ENCODE peak calls at places on chromosomes 12 and 14, in five cellular contexts. One of them, this sample, is unnamed. For H3K4me1, the result is how much of the 10 kb centered on the place peaks cover.

GRCh38 chr14:105389976-105390848 is 8.1 kb upstream of the TEX22 start:
- DNase-seq in body of pancreas: no peak
- DNase-seq in CD8-positive, alpha-beta memory T cell: no peak
- DNase-seq in pancreas: no peak
- DNase-seq in adrenal gland: no peak
- DNase-seq in this sample: no peak

GRCh38 chr14:66495214-66496098 is 9.3 kb downstream of the CCDC196 start:
- DNase-seq in CD8-positive, alpha-beta memory T cell: no peak
- DNase-seq in adrenal gland: peak
- DNase-seq in pancreas: peak
- DNase-seq in body of pancreas: peak
- DNase-seq in this sample: peak

GRCh38 chr14:34254596-34254995 is 207.4 kb downstream of the SPTSSA start:
- DNase-seq in body of pancreas: no peak
- DNase-seq in CD8-positive, alpha-beta memory T cell: no peak
- DNase-seq in adrenal gland: no peak
- DNase-seq in pancreas: no peak
- DNase-seq in this sample: no peak

GRCh38 chr12:70121562-70121961 is 121.7 kb upstream of the CNOT2 start:
- DNase-seq in adrenal gland: no peak
- DNase-seq in CD8-positive, alpha-beta memory T cell: no peak
- DNase-seq in body of pancreas: no peak
- DNase-seq in pancreas: no peak
- DNase-seq in this sample: no peak

GRCh38 chr12:68839183-68840147 is 31.5 kb downstream of the MDM2 start:
- DNase-seq in CD8-positive, alpha-beta memory T cell: no peak
- DNase-seq in pancreas: no peak
- DNase-seq in adrenal gland: no peak
- DNase-seq in body of pancreas: no peak
- DNase-seq in this sample: no peak

GRCh38 chr12:116418551-116418950 is 140.6 kb upstream of the MAP1LC3B2 start:
- DNase-seq in CD8-positive, alpha-beta memory T cell: no peak
- DNase-seq in adrenal gland: no peak
- DNase-seq in pancreas: no peak
- DNase-seq in body of pancreas: no peak
- DNase-seq in this sample: no peak

GRCh38 chr14:24037658-24038037 is 14.2 kb upstream of the CARMIL3 start:
- DNase-seq in adrenal gland: peak
- DNase-seq in CD8-positive, alpha-beta memory T cell: no peak
- DNase-seq in pancreas: no peak
- DNase-seq in body of pancreas: peak
- DNase-seq in this sample: peak

GRCh38 chr14:59310644-59311043 is 122.2 kb downstream of the DAAM1 start:
- DNase-seq in adrenal gland: no peak
- DNase-seq in body of pancreas: no peak
- DNase-seq in pancreas: no peak
- DNase-seq in CD8-positive, alpha-beta memory T cell: no peak
- DNase-seq in this sample: no peak

GRCh38 chr14:50924848-50925247 is 19.4 kb downstream of the PYGL start:
- DNase-seq in body of pancreas: no peak
- DNase-seq in CD8-positive, alpha-beta memory T cell: no peak
- DNase-seq in adrenal gland: no peak
- DNase-seq in pancreas: no peak
- DNase-seq in this sample: no peak

GRCh38 chr12:43742106-43742505 is 16.5 kb downstream of the PUS7L start:
- DNase-seq in pancreas: no peak
- DNase-seq in CD8-positive, alpha-beta memory T cell: no peak
- DNase-seq in body of pancreas: no peak
- DNase-seq in adrenal gland: no peak
- DNase-seq in this sample: no peak

GRCh38 chr14:75515631-75515999 is 6.7 kb upstream of the BATF start:
- DNase-seq in body of pancreas: no peak
- DNase-seq in CD8-positive, alpha-beta memory T cell: no peak
- DNase-seq in pancreas: no peak
- DNase-seq in adrenal gland: no peak
- DNase-seq in this sample: no peak

GRCh38 chr12:121543786-121544185 is 37.0 kb downstream of the KDM2B start:
- DNase-seq in adrenal gland: no peak
- DNase-seq in body of pancreas: no peak
- DNase-seq in pancreas: no peak
- DNase-seq in CD8-positive, alpha-beta memory T cell: no peak
- DNase-seq in this sample: no peak

GRCh38 chr12:14366211-14366762 is 805 bp downstream of the ATF7IP start:
- DNase-seq in pancreas: no peak
- DNase-seq in CD8-positive, alpha-beta memory T cell: no peak
- DNase-seq in adrenal gland: no peak
- DNase-seq in body of pancreas: no peak
- DNase-seq in this sample: no peak

GRCh38 chr12:11667159-11667558 is 17.7 kb downstream of the ETV6 start:
- DNase-seq in adrenal gland: no peak
- DNase-seq in CD8-positive, alpha-beta memory T cell: no peak
- DNase-seq in body of pancreas: no peak
- DNase-seq in pancreas: no peak
- DNase-seq in this sample: no peak

GRCh38 chr12:11668611-11669010 is 19.1 kb downstream of the ETV6 start:
- DNase-seq in CD8-positive, alpha-beta memory T cell: no peak
- DNase-seq in body of pancreas: no peak
- DNase-seq in pancreas: no peak
- DNase-seq in adrenal gland: no peak
- DNase-seq in this sample: no peak

GRCh38 chr12:11672361-11672760 is 22.9 kb downstream of the ETV6 start:
- DNase-seq in CD8-positive, alpha-beta memory T cell: no peak
- DNase-seq in body of pancreas: no peak
- DNase-seq in pancreas: no peak
- DNase-seq in adrenal gland: no peak
- DNase-seq in this sample: no peak

GRCh38 chr12:11666651-11667050 is 17.2 kb downstream of the ETV6 start:
- DNase-seq in CD8-positive, alpha-beta memory T cell: no peak
- DNase-seq in body of pancreas: no peak
- DNase-seq in pancreas: no peak
- DNase-seq in adrenal gland: no peak
- DNase-seq in this sample: no peak

DNA sequence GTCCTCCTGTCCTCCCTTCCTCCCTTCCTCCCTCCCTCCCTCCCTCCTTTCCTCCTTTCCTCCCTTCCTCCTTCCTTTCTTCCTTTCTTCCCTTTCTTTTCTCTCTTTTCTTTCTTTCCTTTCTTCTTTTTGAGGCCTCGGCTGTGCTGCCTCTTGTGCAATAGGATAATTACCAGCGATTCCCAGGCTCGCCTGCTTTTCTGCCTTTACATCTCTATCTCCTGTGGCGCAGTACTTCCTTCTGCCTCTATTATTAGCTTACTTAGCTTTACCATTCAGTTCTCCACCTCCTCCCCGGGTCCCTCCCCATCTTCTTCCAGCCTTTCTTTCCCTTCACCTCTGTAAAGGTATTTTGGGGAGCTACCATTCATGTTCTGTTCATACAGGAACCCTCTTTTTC is 19.9 kb downstream of the ETV6 start:
- DNase-seq in CD8-positive, alpha-beta memory T cell: no peak
- DNase-seq in body of pancreas: no peak
- DNase-seq in pancreas: no peak
- DNase-seq in adrenal gland: no peak
- DNase-seq in this sample: no peak
- H3K4me1 ChIP-seq in CD8-positive, alpha-beta memory T cell: under half
- H3K4me1 ChIP-seq in body of pancreas: under half
- H3K4me1 ChIP-seq in pancreas: under half
- H3K4me1 ChIP-seq in adrenal gland: under half
- H3K4me1 ChIP-seq in this sample: under half

GRCh38 chr14:103732868-103733626 is 17.4 kb downstream of the ZFYVE21 start:
- DNase-seq in CD8-positive, alpha-beta memory T cell: no peak
- DNase-seq in pancreas: no peak
- DNase-seq in body of pancreas: no peak
- DNase-seq in adrenal gland: no peak
- DNase-seq in this sample: no peak
- H3K4me1 ChIP-seq in CD8-positive, alpha-beta memory T cell: under half
- H3K4me1 ChIP-seq in pancreas: under half
- H3K4me1 ChIP-seq in body of pancreas: under half
- H3K4me1 ChIP-seq in adrenal gland: under half
- H3K4me1 ChIP-seq in this sample: under half

GRCh38 chr12:32454075-32454474 is 54.7 kb downstream of the FGD4 start:
- DNase-seq in body of pancreas: no peak
- DNase-seq in pancreas: no peak
- DNase-seq in CD8-positive, alpha-beta memory T cell: no peak
- DNase-seq in adrenal gland: no peak
- DNase-seq in this sample: no peak
- H3K4me1 ChIP-seq in body of pancreas: under half
- H3K4me1 ChIP-seq in pancreas: under half
- H3K4me1 ChIP-seq in CD8-positive, alpha-beta memory T cell: under half
- H3K4me1 ChIP-seq in adrenal gland: under half
- H3K4me1 ChIP-seq in this sample: under half

DNA sequence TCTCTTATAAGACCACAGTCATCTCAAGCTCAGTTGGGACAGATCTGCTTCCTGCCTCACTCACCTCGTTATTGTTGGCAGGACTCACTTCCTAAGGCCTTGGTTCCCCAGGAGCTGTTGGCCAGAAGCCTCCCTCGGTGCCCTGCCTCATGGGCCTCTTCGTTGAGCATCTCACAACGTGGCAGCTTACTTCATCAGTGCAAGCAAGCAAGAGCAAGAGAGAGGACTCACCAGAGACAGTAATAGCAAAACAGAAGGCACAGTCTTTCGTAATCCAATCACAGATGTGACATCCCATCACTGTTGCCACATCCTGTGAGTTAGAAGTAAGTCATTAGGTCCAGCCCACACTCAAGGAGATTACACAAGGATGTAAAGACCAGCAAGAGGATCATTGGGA is 5.1 kb upstream of the NUMB start:
- DNase-seq in adrenal gland: peak
- DNase-seq in body of pancreas: peak
- DNase-seq in CD8-positive, alpha-beta memory T cell: no peak
- DNase-seq in pancreas: peak
- DNase-seq in this sample: no peak
- H3K4me1 ChIP-seq in adrenal gland: half or more
- H3K4me1 ChIP-seq in body of pancreas: under half
- H3K4me1 ChIP-seq in CD8-positive, alpha-beta memory T cell: under half
- H3K4me1 ChIP-seq in pancreas: under half
- H3K4me1 ChIP-seq in this sample: under half

DNA sequence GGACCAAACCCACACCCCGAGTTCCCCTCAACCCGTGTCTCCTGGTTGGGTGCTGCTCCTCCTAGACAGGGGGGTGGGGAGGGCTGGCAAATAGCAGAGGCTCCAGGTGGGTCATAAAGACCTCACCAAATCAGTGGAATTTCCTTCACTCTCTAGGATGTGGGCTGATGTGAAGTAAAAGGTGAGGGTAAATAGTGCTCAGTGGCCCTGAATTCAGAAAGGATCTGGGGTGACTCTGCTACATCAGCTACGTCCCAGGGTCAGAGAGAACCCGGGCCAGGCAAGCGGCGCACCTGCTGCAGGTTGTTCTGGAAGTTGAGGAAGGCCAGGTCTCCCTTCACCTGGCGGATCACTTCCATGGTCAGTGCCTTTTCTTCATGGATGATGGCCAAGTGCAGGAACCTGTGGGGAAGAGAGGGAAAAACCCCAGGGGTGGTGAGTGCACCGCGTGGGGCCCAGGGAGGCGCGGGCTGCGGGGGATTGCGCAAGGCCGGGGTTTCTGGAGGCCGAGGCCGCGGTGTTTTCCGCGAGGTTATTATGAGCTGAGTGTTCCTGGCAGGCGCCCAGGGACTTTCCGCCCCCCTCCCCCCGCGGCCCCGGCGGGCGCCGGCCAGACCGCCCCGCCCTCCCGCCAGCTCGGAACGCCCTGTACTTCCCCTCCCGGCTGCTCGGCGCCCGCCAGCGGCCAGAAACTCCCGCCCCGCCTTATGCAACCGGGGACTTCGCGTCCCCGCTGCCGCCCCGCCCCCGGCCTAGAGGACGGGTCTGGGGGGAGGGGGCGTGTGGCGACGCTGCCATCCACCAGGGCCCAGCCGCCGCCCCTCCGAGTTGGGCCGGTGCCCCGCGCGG is 928 bp downstream of the NFKBIA start:
- DNase-seq in pancreas: peak
- DNase-seq in body of pancreas: peak
- DNase-seq in adrenal gland: peak
- DNase-seq in CD8-positive, alpha-beta memory T cell: peak
- DNase-seq in this sample: peak
- H3K4me1 ChIP-seq in pancreas: under half
- H3K4me1 ChIP-seq in body of pancreas: under half
- H3K4me1 ChIP-seq in adrenal gland: half or more
- H3K4me1 ChIP-seq in CD8-positive, alpha-beta memory T cell: half or more
- H3K4me1 ChIP-seq in this sample: under half

DNA sequence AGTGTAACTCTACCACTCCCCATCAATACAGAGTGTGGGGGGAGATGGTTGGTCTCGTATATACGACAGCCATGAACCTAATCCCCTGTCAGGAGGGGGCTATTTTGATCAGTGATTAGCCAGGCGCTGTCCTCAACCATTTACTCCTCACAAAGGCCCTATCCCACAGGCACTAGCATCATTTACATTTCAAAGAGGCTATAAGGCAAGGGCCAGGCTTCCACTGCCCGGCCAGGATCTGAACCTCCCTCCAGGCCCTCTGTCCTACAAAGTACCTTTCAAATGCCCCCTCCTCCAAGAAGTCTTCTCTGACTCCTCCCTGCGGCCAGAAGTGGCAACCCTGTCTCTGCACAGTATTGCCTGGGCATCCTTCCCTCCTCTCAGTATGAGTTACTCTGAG is 74.7 kb downstream of the ITPK1 start:
- DNase-seq in CD8-positive, alpha-beta memory T cell: no peak
- DNase-seq in adrenal gland: no peak
- DNase-seq in pancreas: no peak
- DNase-seq in body of pancreas: no peak
- DNase-seq in this sample: no peak
- H3K4me1 ChIP-seq in CD8-positive, alpha-beta memory T cell: under half
- H3K4me1 ChIP-seq in adrenal gland: half or more
- H3K4me1 ChIP-seq in pancreas: under half
- H3K4me1 ChIP-seq in body of pancreas: half or more
- H3K4me1 ChIP-seq in this sample: under half

GRCh38 chr12:18751866-18752265 is 13.9 kb downstream of the CAPZA3 start:
- DNase-seq in adrenal gland: no peak
- DNase-seq in body of pancreas: no peak
- DNase-seq in pancreas: no peak
- DNase-seq in CD8-positive, alpha-beta memory T cell: no peak
- DNase-seq in this sample: no peak

GRCh38 chr12:18752280-18752920 is 14.5 kb downstream of the CAPZA3 start:
- DNase-seq in CD8-positive, alpha-beta memory T cell: no peak
- DNase-seq in body of pancreas: no peak
- DNase-seq in adrenal gland: peak
- DNase-seq in pancreas: peak
- DNase-seq in this sample: peak

GRCh38 chr12:18747960-18748359 is 10.0 kb downstream of the CAPZA3 start:
- DNase-seq in body of pancreas: no peak
- DNase-seq in pancreas: no peak
- DNase-seq in CD8-positive, alpha-beta memory T cell: no peak
- DNase-seq in adrenal gland: peak
- DNase-seq in this sample: no peak

GRCh38 chr12:18750087-18750486 is 12.2 kb downstream of the CAPZA3 start:
- DNase-seq in body of pancreas: no peak
- DNase-seq in CD8-positive, alpha-beta memory T cell: no peak
- DNase-seq in pancreas: no peak
- DNase-seq in adrenal gland: peak
- DNase-seq in this sample: no peak

GRCh38 chr12:18749381-18749957 is 11.6 kb downstream of the CAPZA3 start:
- DNase-seq in pancreas: no peak
- DNase-seq in CD8-positive, alpha-beta memory T cell: no peak
- DNase-seq in body of pancreas: no peak
- DNase-seq in adrenal gland: no peak
- DNase-seq in this sample: no peak
- H3K4me1 ChIP-seq in pancreas: under half
- H3K4me1 ChIP-seq in CD8-positive, alpha-beta memory T cell: under half
- H3K4me1 ChIP-seq in body of pancreas: under half
- H3K4me1 ChIP-seq in adrenal gland: under half
- H3K4me1 ChIP-seq in this sample: under half

GRCh38 chr12:6826734-6827436 is 1.3 kb upstream of the P3H3 start:
- DNase-seq in CD8-positive, alpha-beta memory T cell: no peak
- DNase-seq in body of pancreas: no peak
- DNase-seq in pancreas: no peak
- DNase-seq in adrenal gland: no peak
- DNase-seq in this sample: no peak
- H3K4me1 ChIP-seq in CD8-positive, alpha-beta memory T cell: under half
- H3K4me1 ChIP-seq in body of pancreas: under half
- H3K4me1 ChIP-seq in pancreas: under half
- H3K4me1 ChIP-seq in adrenal gland: under half
- H3K4me1 ChIP-seq in this sample: under half

This sample was measured in BE2C.